ENCODE peak calls at places on chromosome 16, in nine cellular contexts. One of them, this sample, is unnamed.
A peak's percentile ranks its signal among the peaks of the same experiment; 100 is the strongest.

GRCh38 chr16:30445149-30445407 is 596 bp downstream of the SEPHS2 start:
- DNase-seq in NCI-H146: no peak
- DNase-seq in HEK293T: no peak
- DNase-seq in effector CD4-positive, alpha-beta T cell: no peak
- DNase-seq in NCI-H1105 treated with DMSO at 0.1 percent for 48 hours: no peak
- DNase-seq in cardiac muscle cell: no peak
- DNase-seq in AG04449: no peak
- DNase-seq in dermis microvascular lymphatic vessel endothelial cell: no peak
- DNase-seq in HFFc6: no peak
- DNase-seq in this sample: no peak

GRCh38 chr16:49748322-49748721 is 107.6 kb downstream of the ZNF423 start:
- DNase-seq in NCI-H146: peak; percentile 70
- DNase-seq in HEK293T: no peak
- DNase-seq in effector CD4-positive, alpha-beta T cell: no peak
- DNase-seq in NCI-H1105 treated with DMSO at 0.1 percent for 48 hours: peak; percentile 94
- DNase-seq in cardiac muscle cell: peak; percentile 55
- DNase-seq in AG04449: no peak
- DNase-seq in dermis microvascular lymphatic vessel endothelial cell: peak; percentile 20
- DNase-seq in HFFc6: no peak
- DNase-seq in this sample: no peak

GRCh38 chr16:78761427-78761826 is 662.0 kb downstream of the WWOX start:
- DNase-seq in NCI-H146: no peak
- DNase-seq in HEK293T: no peak
- DNase-seq in effector CD4-positive, alpha-beta T cell: no peak
- DNase-seq in NCI-H1105 treated with DMSO at 0.1 percent for 48 hours: no peak
- DNase-seq in cardiac muscle cell: no peak
- DNase-seq in AG04449: no peak
- DNase-seq in dermis microvascular lymphatic vessel endothelial cell: no peak
- DNase-seq in HFFc6: no peak
- DNase-seq in this sample: no peak

GRCh38 chr16:84268661-84269060 is 26.0 kb upstream of the WFDC1 start:
- DNase-seq in NCI-H146: peak; percentile 54
- DNase-seq in HEK293T: no peak
- DNase-seq in effector CD4-positive, alpha-beta T cell: no peak
- DNase-seq in NCI-H1105 treated with DMSO at 0.1 percent for 48 hours: no peak
- DNase-seq in cardiac muscle cell: no peak
- DNase-seq in AG04449: no peak
- DNase-seq in dermis microvascular lymphatic vessel endothelial cell: no peak
- DNase-seq in HFFc6: no peak
- DNase-seq in this sample: no peak

GRCh38 chr16:21001262-21001661 is 100.7 kb downstream of the LYRM1 start:
- DNase-seq in NCI-H146: peak; percentile 6
- DNase-seq in HEK293T: peak; percentile 36
- DNase-seq in effector CD4-positive, alpha-beta T cell: no peak
- DNase-seq in NCI-H1105 treated with DMSO at 0.1 percent for 48 hours: peak; percentile 1
- DNase-seq in cardiac muscle cell: peak; percentile 26
- DNase-seq in AG04449: no peak
- DNase-seq in dermis microvascular lymphatic vessel endothelial cell: peak; percentile 10
- DNase-seq in HFFc6: peak; percentile 2
- DNase-seq in this sample: peak; percentile 39

GRCh38 chr16:47734987-47735594 is 274.0 kb downstream of the PHKB start:
- DNase-seq in NCI-H146: peak; percentile 1
- DNase-seq in HEK293T: no peak
- DNase-seq in effector CD4-positive, alpha-beta T cell: no peak
- DNase-seq in NCI-H1105 treated with DMSO at 0.1 percent for 48 hours: peak; percentile 61
- DNase-seq in cardiac muscle cell: no peak
- DNase-seq in AG04449: no peak
- DNase-seq in dermis microvascular lymphatic vessel endothelial cell: no peak
- DNase-seq in HFFc6: no peak
- DNase-seq in this sample: no peak

GRCh38 chr16:31385680-31386079 is 7.5 kb upstream of the ITGAD start:
- DNase-seq in NCI-H146: no peak
- DNase-seq in HEK293T: no peak
- DNase-seq in effector CD4-positive, alpha-beta T cell: no peak
- DNase-seq in NCI-H1105 treated with DMSO at 0.1 percent for 48 hours: no peak
- DNase-seq in cardiac muscle cell: no peak
- DNase-seq in AG04449: no peak
- DNase-seq in dermis microvascular lymphatic vessel endothelial cell: no peak
- DNase-seq in HFFc6: no peak
- DNase-seq in this sample: no peak

GRCh38 chr16:51813609-51814008 is 662.5 kb upstream of the SALL1 start:
- DNase-seq in NCI-H146: no peak
- DNase-seq in HEK293T: no peak
- DNase-seq in effector CD4-positive, alpha-beta T cell: no peak
- DNase-seq in NCI-H1105 treated with DMSO at 0.1 percent for 48 hours: no peak
- DNase-seq in cardiac muscle cell: no peak
- DNase-seq in AG04449: no peak
- DNase-seq in dermis microvascular lymphatic vessel endothelial cell: no peak
- DNase-seq in HFFc6: no peak
- DNase-seq in this sample: peak; percentile 22

GRCh38 chr16:86751081-86752030 is 173.0 kb downstream of the FOXL1 start:
- DNase-seq in NCI-H146: no peak
- DNase-seq in HEK293T: no peak
- DNase-seq in effector CD4-positive, alpha-beta T cell: no peak
- DNase-seq in NCI-H1105 treated with DMSO at 0.1 percent for 48 hours: no peak
- DNase-seq in cardiac muscle cell: peak; percentile 83
- DNase-seq in AG04449: no peak
- DNase-seq in dermis microvascular lymphatic vessel endothelial cell: no peak
- DNase-seq in HFFc6: peak; percentile 78
- DNase-seq in this sample: no peak

GRCh38 chr16:89452241-89452640 is 38.1 kb downstream of the ANKRD11 start:
- DNase-seq in NCI-H146: no peak
- DNase-seq in HEK293T: no peak
- DNase-seq in effector CD4-positive, alpha-beta T cell: no peak
- DNase-seq in NCI-H1105 treated with DMSO at 0.1 percent for 48 hours: no peak
- DNase-seq in cardiac muscle cell: no peak
- DNase-seq in AG04449: no peak
- DNase-seq in dermis microvascular lymphatic vessel endothelial cell: no peak
- DNase-seq in HFFc6: no peak
- DNase-seq in this sample: no peak

GRCh38 chr16:83692224-83692623 is 115.6 kb upstream of the HSBP1 start:
- DNase-seq in NCI-H146: no peak
- DNase-seq in HEK293T: no peak
- DNase-seq in effector CD4-positive, alpha-beta T cell: no peak
- DNase-seq in NCI-H1105 treated with DMSO at 0.1 percent for 48 hours: no peak
- DNase-seq in cardiac muscle cell: peak; percentile 8
- DNase-seq in AG04449: no peak
- DNase-seq in dermis microvascular lymphatic vessel endothelial cell: no peak
- DNase-seq in HFFc6: no peak
- DNase-seq in this sample: no peak

GRCh38 chr16:69057400-69058378 is 47.8 kb upstream of the HAS3 start:
- DNase-seq in NCI-H146: peak; percentile 29
- DNase-seq in HEK293T: no peak
- DNase-seq in effector CD4-positive, alpha-beta T cell: no peak
- DNase-seq in NCI-H1105 treated with DMSO at 0.1 percent for 48 hours: no peak
- DNase-seq in cardiac muscle cell: peak; percentile 86
- DNase-seq in AG04449: peak; percentile 69
- DNase-seq in dermis microvascular lymphatic vessel endothelial cell: peak; percentile 69
- DNase-seq in HFFc6: peak; percentile 87
- DNase-seq in this sample: no peak

GRCh38 chr16:88610080-88610479 is 28.3 kb upstream of the IL17C start:
- DNase-seq in NCI-H146: no peak
- DNase-seq in HEK293T: no peak
- DNase-seq in effector CD4-positive, alpha-beta T cell: no peak
- DNase-seq in NCI-H1105 treated with DMSO at 0.1 percent for 48 hours: no peak
- DNase-seq in cardiac muscle cell: no peak
- DNase-seq in AG04449: no peak
- DNase-seq in dermis microvascular lymphatic vessel endothelial cell: no peak
- DNase-seq in HFFc6: no peak
- DNase-seq in this sample: no peak

GRCh38 chr16:84378099-84378498 is 9.8 kb downstream of the ATP2C2 start:
- DNase-seq in NCI-H146: no peak
- DNase-seq in HEK293T: no peak
- DNase-seq in effector CD4-positive, alpha-beta T cell: no peak
- DNase-seq in NCI-H1105 treated with DMSO at 0.1 percent for 48 hours: no peak
- DNase-seq in cardiac muscle cell: no peak
- DNase-seq in AG04449: no peak
- DNase-seq in dermis microvascular lymphatic vessel endothelial cell: no peak
- DNase-seq in HFFc6: no peak
- DNase-seq in this sample: no peak

GRCh38 chr16:2159052-2159838 is 3.7 kb downstream of the TRAF7 start:
- DNase-seq in NCI-H146: no peak
- DNase-seq in HEK293T: no peak
- DNase-seq in effector CD4-positive, alpha-beta T cell: no peak
- DNase-seq in NCI-H1105 treated with DMSO at 0.1 percent for 48 hours: no peak
- DNase-seq in cardiac muscle cell: peak; percentile 80
- DNase-seq in AG04449: no peak
- DNase-seq in dermis microvascular lymphatic vessel endothelial cell: peak; percentile 92
- DNase-seq in HFFc6: no peak
- DNase-seq in this sample: no peak

GRCh38 chr16:87254271-87254670 is 62.9 kb downstream of the C16orf95 start:
- DNase-seq in NCI-H146: no peak
- DNase-seq in HEK293T: no peak
- DNase-seq in effector CD4-positive, alpha-beta T cell: no peak
- DNase-seq in NCI-H1105 treated with DMSO at 0.1 percent for 48 hours: no peak
- DNase-seq in cardiac muscle cell: no peak
- DNase-seq in AG04449: no peak
- DNase-seq in dermis microvascular lymphatic vessel endothelial cell: no peak
- DNase-seq in HFFc6: no peak
- DNase-seq in this sample: no peak

GRCh38 chr16:69762843-69763556 is 868 bp downstream of the WWP2 start:
- DNase-seq in NCI-H146: no peak
- DNase-seq in HEK293T: no peak
- DNase-seq in effector CD4-positive, alpha-beta T cell: peak; percentile 4
- DNase-seq in NCI-H1105 treated with DMSO at 0.1 percent for 48 hours: no peak
- DNase-seq in cardiac muscle cell: peak; percentile 36
- DNase-seq in AG04449: no peak
- DNase-seq in dermis microvascular lymphatic vessel endothelial cell: peak; percentile 10
- DNase-seq in HFFc6: peak; percentile 46
- DNase-seq in this sample: no peak

GRCh38 chr16:29116980-29117379 is 132.1 kb downstream of the LAT start:
- DNase-seq in NCI-H146: no peak
- DNase-seq in HEK293T: no peak
- DNase-seq in effector CD4-positive, alpha-beta T cell: no peak
- DNase-seq in NCI-H1105 treated with DMSO at 0.1 percent for 48 hours: no peak
- DNase-seq in cardiac muscle cell: no peak
- DNase-seq in AG04449: no peak
- DNase-seq in dermis microvascular lymphatic vessel endothelial cell: no peak
- DNase-seq in HFFc6: no peak
- DNase-seq in this sample: no peak